ENCODE peak calls at places on chromosomes 4 and X, in four cellular contexts. R is heart right ventricle; P is CD4-positive, alpha-beta T cell; L is stimulated activated CD4-positive, alpha-beta T cell treated with anti-CD3 and anti-CD28 coated beads, Interleukin-12 subunit alpha, Interleukin-12 subunit beta, amount 100 ng/mL, for 48 hours. J is an unnamed sample.

GRCh38 chr4:39044364-39044946 is 12.2 kb upstream of the TMEM156 start:
- DNase-seq in R (peak), P (peak), L (peak), J (peak)

GRCh38 chr4:139790291-139790690 is 124.7 kb downstream of the MGST2 start:
- DNase-seq in R (no peak), P (no peak), L (no peak), J (no peak)

GRCh38 chr4:94444771-94445170 is 7.0 kb upstream of the PDLIM5 start:
- DNase-seq in R (no peak), P (no peak), L (no peak), J (no peak)

GRCh38 chrX:83509246-83509801 is 1.2 kb downstream of the POU3F4 start:
- DNase-seq in R (no peak), P (no peak), L (no peak), J (no peak)

GRCh38 chrX:15985937-15986336 is 131.3 kb upstream of the AP1S2 start:
- DNase-seq in R (no peak), P (no peak), L (peak), J (no peak)

GRCh38 chr4:86283341-86283740 is 76.5 kb downstream of the MAPK10 start:
- DNase-seq in R (no peak), P (no peak), L (no peak), J (no peak)

GRCh38 chr4:10526431-10527222 is 69.4 kb upstream of the ZNF518B start:
- DNase-seq in R (no peak), P (no peak), L (no peak), J (no peak)

GRCh38 chrX:72714471-72714916 is 388 bp upstream of the PHKA1 start:
- DNase-seq in R (peak), P (no peak), L (no peak), J (peak)

GRCh38 chr4:1449833-1450741 is 43.8 kb upstream of the NKX1-1 start:
- DNase-seq in R (no peak), P (no peak), L (no peak), J (no peak)

GRCh38 chr4:124711469-124712416 is 789 bp downstream of the ANKRD50 start:
- DNase-seq in R (no peak), P (no peak), L (no peak), J (peak)

GRCh38 chr4:41160856-41161255 is 53.5 kb downstream of the APBB2 start:
- DNase-seq in R (no peak), P (no peak), L (no peak), J (no peak)

GRCh38 chr4:108706289-108706688 is 55.9 kb downstream of the OSTC start:
- DNase-seq in R (no peak), P (no peak), L (no peak), J (no peak)

GRCh38 chrX:14029039-14029424 is 660 bp downstream of the GEMIN8 start:
- DNase-seq in R (no peak), P (no peak), L (no peak), J (no peak)

GRCh38 chr4:6332042-6332668 is 62.5 kb downstream of the WFS1 start:
- DNase-seq in R (no peak), P (no peak), L (no peak), J (no peak)

GRCh38 chr4:143019351-143019750 is 165.4 kb upstream of the USP38 start:
- DNase-seq in R (no peak), P (no peak), L (no peak), J (no peak)

GRCh38 chr4:962231-963208 is 10.8 kb downstream of the DGKQ start:
- DNase-seq in R (peak), P (no peak), L (no peak), J (no peak)

GRCh38 chrX:107857815-107858214 is 32.1 kb downstream of the MID2 start:
- DNase-seq in R (no peak), P (no peak), L (no peak), J (no peak)

GRCh38 chr4:8070751-8071718 is 87.6 kb downstream of the ABLIM2 start:
- DNase-seq in R (no peak), P (no peak), L (no peak), J (no peak)